ENCODE peak calls at places on chromosomes 16 and 17, in nine cellular contexts. B is LHCN-M2; W is germinal center; S is fibroblast of villous mesenchyme; G is kidney; C is NCI-H2029; E is left colon; L is CD8-positive, alpha-beta T cell; P is GM12892. U is an unnamed sample.

GRCh38 chr17:82985973-82986372 is 93.4 kb upstream of the METRNL start:
- DNase-seq in B (no peak), W (peak; percentile 70), S (peak; percentile 68), G (peak; percentile 88), C (no peak), E (peak; percentile 44), L (peak; percentile 76), P (no peak), U (no peak)

GRCh38 chr17:38421224-38421841 is 6.9 kb upstream of the ARHGAP23 start:
- DNase-seq in B (no peak), W (no peak), S (peak; percentile 61), G (no peak), C (no peak), E (no peak), L (no peak), P (no peak), U (no peak)

GRCh38 chr17:12574525-12574924 is 91.2 kb upstream of the MYOCD start:
- DNase-seq in B (no peak), W (no peak), S (no peak), G (no peak), C (no peak), E (no peak), L (no peak), P (no peak), U (no peak)

GRCh38 chr16:56189990-56190902 is 1.0 kb upstream of the GNAO1 start:
- DNase-seq in B (no peak), W (no peak), S (no peak), G (peak; percentile 69), C (no peak), E (no peak), L (no peak), P (no peak), U (no peak)

GRCh38 chr17:59487161-59487873 is 78.1 kb upstream of the DHX40 start:
- DNase-seq in B (peak; percentile 20), W (no peak), S (no peak), G (no peak), C (no peak), E (no peak), L (no peak), P (no peak), U (no peak)

GRCh38 chr16:84103678-84104077 is 13.1 kb downstream of the MBTPS1 start:
- DNase-seq in B (peak; percentile 25), W (no peak), S (no peak), G (no peak), C (no peak), E (no peak), L (no peak), P (no peak), U (peak; percentile 49)

GRCh38 chr16:23064642-23065041 is 84.6 kb downstream of the USP31 start:
- DNase-seq in B (no peak), W (no peak), S (peak; percentile 89), G (no peak), C (no peak), E (no peak), L (no peak), P (no peak), U (no peak)

GRCh38 chr17:15883617-15884111 is 61.3 kb upstream of the ADORA2B start:
- DNase-seq in B (peak; percentile 89), W (no peak), S (peak; percentile 94), G (no peak), C (no peak), E (no peak), L (no peak), P (no peak), U (peak; percentile 95)

GRCh38 chr17:71828182-71828596 is 292.6 kb upstream of the SOX9 start:
- DNase-seq in B (peak; percentile 7), W (no peak), S (no peak), G (no peak), C (no peak), E (no peak), L (no peak), P (no peak), U (no peak)

GRCh38 chr17:36089888-36090836 is at the start of gene CCL3:
- DNase-seq in B (peak; percentile 19), W (peak; percentile 54), S (no peak), G (no peak), C (no peak), E (peak; percentile 23), L (no peak), P (peak; percentile 32), U (peak; percentile 2)

GRCh38 chr17:35127751-35128514 is 6.5 kb downstream of the FNDC8 start:
- DNase-seq in B (no peak), W (no peak), S (peak; percentile 63), G (no peak), C (no peak), E (no peak), L (no peak), P (no peak), U (no peak)

GRCh38 chr16:3023415-3023668 is 400 bp downstream of the HCFC1R1 start:
- DNase-seq in B (peak; percentile 88), W (no peak), S (no peak), G (no peak), C (no peak), E (no peak), L (no peak), P (no peak), U (peak; percentile 87)

GRCh38 chr17:7887482-7888183 is 956 bp upstream of the CHD3 start:
- DNase-seq in B (peak; percentile 95), W (peak; percentile 88), S (peak; percentile 98), G (peak; percentile 98), C (peak; percentile 86), E (peak; percentile 94), L (peak; percentile 79), P (peak; percentile 73), U (peak; percentile 93)

GRCh38 chr16:28873543-28874201 is 4.6 kb upstream of the ATP2A1 start:
- DNase-seq in B (no peak), W (peak; percentile 82), S (peak; percentile 7), G (no peak), C (no peak), E (no peak), L (peak; percentile 71), P (peak; percentile 81), U (peak; percentile 28)

GRCh38 chr16:85586360-85587145 is 26.6 kb upstream of the GSE1 start:
- DNase-seq in B (peak; percentile 24), W (no peak), S (no peak), G (no peak), C (no peak), E (no peak), L (no peak), P (no peak), U (no peak)